ENCODE peak calls at places on chromosomes 13 and 19, in four cellular contexts. One of them, this sample, is unnamed.
A peak's percentile ranks its signal among the peaks of the same experiment; 100 is the strongest.

GRCh38 chr19:35318679-35319448 is 10.1 kb upstream of the CD22 start:
- DNase-seq in endothelial cell of umbilical vein: peak; percentile 48
- DNase-seq in IMR-90: peak; percentile 71
- DNase-seq in K562: peak; percentile 47
- DNase-seq in this sample: no peak

GRCh38 chr19:51654783-51655182 is 8.2 kb upstream of the SIGLEC14 start:
- DNase-seq in endothelial cell of umbilical vein: no peak
- DNase-seq in IMR-90: no peak
- DNase-seq in K562: peak; percentile 66
- DNase-seq in this sample: no peak

GRCh38 chr19:38674388-38675133 is 27.1 kb downstream of the ACTN4 start:
- DNase-seq in endothelial cell of umbilical vein: no peak
- DNase-seq in IMR-90: peak; percentile 49
- DNase-seq in K562: peak; percentile 56
- DNase-seq in this sample: no peak

GRCh38 chr13:112967666-112968379 is 1.2 kb upstream of the MCF2L start:
- DNase-seq in endothelial cell of umbilical vein: no peak
- DNase-seq in IMR-90: no peak
- DNase-seq in K562: no peak
- DNase-seq in this sample: no peak

GRCh38 chr19:9052894-9053293 is 34.0 kb upstream of the OR1M1 start:
- DNase-seq in endothelial cell of umbilical vein: no peak
- DNase-seq in IMR-90: no peak
- DNase-seq in K562: no peak
- DNase-seq in this sample: no peak

GRCh38 chr19:48489608-48490216 is 20.5 kb downstream of the CYTH2 start:
- DNase-seq in endothelial cell of umbilical vein: peak; percentile 65
- DNase-seq in IMR-90: peak; percentile 39
- DNase-seq in K562: peak; percentile 78
- DNase-seq in this sample: no peak

GRCh38 chr19:16588824-16589577 is 16.8 kb upstream of the SLC35E1 start:
- DNase-seq in endothelial cell of umbilical vein: no peak
- DNase-seq in IMR-90: no peak
- DNase-seq in K562: no peak
- DNase-seq in this sample: no peak

GRCh38 chr19:6091771-6092291 is 18.5 kb downstream of the RFX2 start:
- DNase-seq in endothelial cell of umbilical vein: no peak
- DNase-seq in IMR-90: peak; percentile 69
- DNase-seq in K562: no peak
- DNase-seq in this sample: no peak

GRCh38 chr13:42762251-42762650 is 19.1 kb upstream of the FAM216B start:
- DNase-seq in endothelial cell of umbilical vein: no peak
- DNase-seq in IMR-90: peak; percentile 54
- DNase-seq in K562: no peak
- DNase-seq in this sample: no peak

GRCh38 chr13:36193151-36193855 is 21.1 kb downstream of the SOHLH2 start:
- DNase-seq in endothelial cell of umbilical vein: no peak
- DNase-seq in IMR-90: no peak
- DNase-seq in K562: no peak
- DNase-seq in this sample: no peak

GRCh38 chr19:42208612-42209011 is 8.9 kb downstream of the DEDD2 start:
- DNase-seq in endothelial cell of umbilical vein: no peak
- DNase-seq in IMR-90: no peak
- DNase-seq in K562: no peak
- DNase-seq in this sample: no peak

GRCh38 chr13:51674276-51674675 is 90.0 kb downstream of the WDFY2 start:
- DNase-seq in endothelial cell of umbilical vein: no peak
- DNase-seq in IMR-90: no peak
- DNase-seq in K562: no peak
- DNase-seq in this sample: no peak

GRCh38 chr13:47337781-47338507 is 441.1 kb upstream of the HTR2A start:
- DNase-seq in endothelial cell of umbilical vein: no peak
- DNase-seq in IMR-90: peak; percentile 90
- DNase-seq in K562: no peak
- DNase-seq in this sample: no peak

GRCh38 chr13:87295636-87296035 is 375.5 kb upstream of the SLITRK5 start:
- DNase-seq in endothelial cell of umbilical vein: no peak
- DNase-seq in IMR-90: no peak
- DNase-seq in K562: no peak
- DNase-seq in this sample: no peak

GRCh38 chr19:53853707-53854106 is 14.0 kb upstream of the MYADM start:
- DNase-seq in endothelial cell of umbilical vein: no peak
- DNase-seq in IMR-90: no peak
- DNase-seq in K562: no peak
- DNase-seq in this sample: no peak

GRCh38 chr19:29841209-29841558 is 29.4 kb downstream of the CCNE1 start:
- DNase-seq in endothelial cell of umbilical vein: no peak
- DNase-seq in IMR-90: no peak
- DNase-seq in K562: no peak
- DNase-seq in this sample: no peak

GRCh38 chr13:34772881-34773280 is 169.2 kb upstream of the NBEA start:
- DNase-seq in endothelial cell of umbilical vein: no peak
- DNase-seq in IMR-90: no peak
- DNase-seq in K562: no peak
- DNase-seq in this sample: no peak

GRCh38 chr19:4600893-4601292 is 38.4 kb upstream of the TNFAIP8L1 start:
- DNase-seq in endothelial cell of umbilical vein: no peak
- DNase-seq in IMR-90: no peak
- DNase-seq in K562: no peak
- DNase-seq in this sample: no peak

GRCh38 chr13:91216928-91217700 is 130.4 kb upstream of the MIR17HG start:
- DNase-seq in endothelial cell of umbilical vein: no peak
- DNase-seq in IMR-90: no peak
- DNase-seq in K562: no peak
- DNase-seq in this sample: no peak

GRCh38 chr19:1206733-1207301 is 1.2 kb downstream of the STK11 start:
- DNase-seq in endothelial cell of umbilical vein: no peak
- DNase-seq in IMR-90: no peak
- DNase-seq in K562: no peak
- DNase-seq in this sample: no peak

GRCh38 chr13:98457053-98457452 is 119.9 kb downstream of the STK24 start:
- DNase-seq in endothelial cell of umbilical vein: no peak
- DNase-seq in IMR-90: no peak
- DNase-seq in K562: no peak
- DNase-seq in this sample: no peak

GRCh38 chr13:113145496-113145895 is 13.0 kb upstream of the PROZ start:
- DNase-seq in endothelial cell of umbilical vein: no peak
- DNase-seq in IMR-90: no peak
- DNase-seq in K562: no peak
- DNase-seq in this sample: no peak

GRCh38 chr19:37874784-37875183 is 31.6 kb downstream of the WDR87 start:
- DNase-seq in endothelial cell of umbilical vein: no peak
- DNase-seq in IMR-90: peak; percentile 59
- DNase-seq in K562: no peak
- DNase-seq in this sample: no peak

GRCh38 chr19:5654931-5655330 is 25.4 kb downstream of the MICOS13 start:
- DNase-seq in endothelial cell of umbilical vein: no peak
- DNase-seq in IMR-90: no peak
- DNase-seq in K562: no peak
- DNase-seq in this sample: no peak

GRCh38 chr13:79915386-79915785 is 425.5 kb downstream of the SPRY2 start:
- DNase-seq in endothelial cell of umbilical vein: no peak
- DNase-seq in IMR-90: no peak
- DNase-seq in K562: no peak
- DNase-seq in this sample: no peak

GRCh38 chr13:97435794-97436193 is 1.8 kb downstream of the RAP2A start:
- DNase-seq in endothelial cell of umbilical vein: peak; percentile 23
- DNase-seq in IMR-90: no peak
- DNase-seq in K562: no peak
- DNase-seq in this sample: no peak

GRCh38 chr13:48184260-48184659 is 48.7 kb upstream of the ITM2B start:
- DNase-seq in endothelial cell of umbilical vein: no peak
- DNase-seq in IMR-90: no peak
- DNase-seq in K562: no peak
- DNase-seq in this sample: no peak

GRCh38 chr13:49098771-49099512 is 121.2 kb upstream of the MLNR start:
- DNase-seq in endothelial cell of umbilical vein: peak; percentile 65
- DNase-seq in IMR-90: no peak
- DNase-seq in K562: no peak
- DNase-seq in this sample: no peak

GRCh38 chr13:40383132-40383531 is 283.3 kb downstream of the FOXO1 start:
- DNase-seq in endothelial cell of umbilical vein: no peak
- DNase-seq in IMR-90: no peak
- DNase-seq in K562: no peak
- DNase-seq in this sample: no peak

GRCh38 chr19:20640023-20640422 is 21.3 kb downstream of the ZNF626 start:
- DNase-seq in endothelial cell of umbilical vein: no peak
- DNase-seq in IMR-90: no peak
- DNase-seq in K562: no peak
- DNase-seq in this sample: no peak

GRCh38 chr13:43326100-43326499 is 302.7 kb downstream of the DNAJC15 start:
- DNase-seq in endothelial cell of umbilical vein: no peak
- DNase-seq in IMR-90: no peak
- DNase-seq in K562: no peak
- DNase-seq in this sample: no peak

GRCh38 chr19:43731854-43732253 is 16.0 kb downstream of the IRGC start:
- DNase-seq in endothelial cell of umbilical vein: no peak
- DNase-seq in IMR-90: peak; percentile 11
- DNase-seq in K562: no peak
- DNase-seq in this sample: no peak

GRCh38 chr19:29467824-29468401 is 57.9 kb upstream of the VSTM2B start:
- DNase-seq in endothelial cell of umbilical vein: no peak
- DNase-seq in IMR-90: peak; percentile 21
- DNase-seq in K562: peak; percentile 44
- DNase-seq in this sample: no peak

GRCh38 chr13:44694842-44695241 is 118.7 kb upstream of the TSC22D1 start:
- DNase-seq in endothelial cell of umbilical vein: no peak
- DNase-seq in IMR-90: no peak
- DNase-seq in K562: no peak
- DNase-seq in this sample: no peak

GRCh38 chr13:44697058-44697457 is 120.9 kb upstream of the TSC22D1 start:
- DNase-seq in endothelial cell of umbilical vein: no peak
- DNase-seq in IMR-90: no peak
- DNase-seq in K562: peak; percentile 10
- DNase-seq in this sample: no peak

GRCh38 chr13:44698076-44698475 is 121.9 kb upstream of the TSC22D1 start:
- DNase-seq in endothelial cell of umbilical vein: no peak
- DNase-seq in IMR-90: no peak
- DNase-seq in K562: no peak
- DNase-seq in this sample: no peak

GRCh38 chr13:44693156-44693826 is 117.2 kb upstream of the TSC22D1 start:
- DNase-seq in endothelial cell of umbilical vein: no peak
- DNase-seq in IMR-90: no peak
- DNase-seq in K562: no peak
- DNase-seq in this sample: no peak

GRCh38 chr13:44695520-44695919 is 119.4 kb upstream of the TSC22D1 start:
- DNase-seq in endothelial cell of umbilical vein: no peak
- DNase-seq in IMR-90: no peak
- DNase-seq in K562: no peak
- DNase-seq in this sample: no peak
- TF ChIP-seq FOS in endothelial cell of umbilical vein: no peak
- TF ChIP-seq FOS in IMR-90: no peak
- TF ChIP-seq FOS in K562: no peak
- TF ChIP-seq FOS in this sample: no peak

GRCh38 chr13:110289661-110290060 is 17.3 kb downstream of the COL4A1 start:
- DNase-seq in endothelial cell of umbilical vein: no peak
- DNase-seq in IMR-90: no peak
- DNase-seq in K562: no peak
- DNase-seq in this sample: no peak

GRCh38 chr13:110287031-110287828 is 19.7 kb downstream of the COL4A1 start:
- DNase-seq in endothelial cell of umbilical vein: no peak
- DNase-seq in IMR-90: no peak
- DNase-seq in K562: no peak
- DNase-seq in this sample: no peak

GRCh38 chr13:110290153-110290552 is 16.8 kb downstream of the COL4A1 start:
- DNase-seq in endothelial cell of umbilical vein: no peak
- DNase-seq in IMR-90: no peak
- DNase-seq in K562: no peak
- DNase-seq in this sample: no peak

GRCh38 chr13:110290811-110291210 is 16.1 kb downstream of the COL4A1 start:
- DNase-seq in endothelial cell of umbilical vein: no peak
- DNase-seq in IMR-90: no peak
- DNase-seq in K562: no peak
- DNase-seq in this sample: no peak

GRCh38 chr13:110289174-110289573 is 17.8 kb downstream of the COL4A1 start:
- DNase-seq in endothelial cell of umbilical vein: no peak
- DNase-seq in IMR-90: no peak
- DNase-seq in K562: no peak
- DNase-seq in this sample: no peak
- TF ChIP-seq FOS in endothelial cell of umbilical vein: no peak
- TF ChIP-seq FOS in IMR-90: no peak
- TF ChIP-seq FOS in K562: no peak
- TF ChIP-seq FOS in this sample: no peak

DNA sequence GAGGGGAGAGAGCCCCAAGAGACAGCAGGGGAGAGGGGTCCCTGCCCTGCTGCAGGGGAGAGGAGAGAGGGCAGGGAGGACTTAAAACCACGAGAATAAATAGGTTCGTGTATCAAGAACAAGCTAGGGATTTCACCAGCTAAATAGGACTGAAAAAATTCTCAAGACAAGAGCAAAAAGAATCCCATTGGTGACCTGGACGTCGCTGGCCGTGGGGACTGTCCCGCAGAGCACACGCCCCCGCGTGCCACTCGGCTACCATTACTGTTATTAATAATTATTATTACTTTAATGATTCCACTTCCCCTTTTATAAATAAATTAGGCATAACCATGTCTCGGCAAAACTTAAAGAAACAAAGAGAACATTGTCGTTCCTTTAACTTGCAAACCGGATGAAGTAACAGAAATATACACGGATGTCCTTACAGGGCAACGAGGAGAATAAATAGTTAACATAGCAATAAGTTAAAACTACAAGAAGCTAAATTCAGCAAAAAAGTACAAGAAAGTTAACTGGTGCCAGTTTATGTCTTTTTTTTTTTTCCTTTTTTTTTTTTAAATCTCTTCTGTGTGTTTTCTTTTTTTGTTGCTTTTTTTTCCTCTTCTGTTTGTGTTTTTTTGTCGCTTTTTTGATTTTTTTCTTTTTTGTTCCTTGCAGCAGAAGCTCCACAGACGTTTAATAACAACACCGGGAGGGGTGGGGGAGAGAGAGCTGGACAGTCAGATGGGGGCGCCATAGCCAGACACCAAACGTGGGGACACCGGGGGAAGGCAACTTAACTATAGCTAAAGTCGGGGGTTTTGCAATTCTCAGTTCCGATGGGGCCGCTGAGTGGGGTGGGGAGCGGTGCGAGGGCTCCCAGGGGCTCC is 16.7 kb downstream of the PRKCSH start:
- DNase-seq in endothelial cell of umbilical vein: no peak
- DNase-seq in IMR-90: no peak
- DNase-seq in K562: peak; percentile 56
- DNase-seq in this sample: no peak
- TF ChIP-seq FOS in endothelial cell of umbilical vein: no peak
- TF ChIP-seq FOS in IMR-90: no peak
- TF ChIP-seq FOS in K562: no peak
- TF ChIP-seq FOS in this sample: no peak

DNA sequence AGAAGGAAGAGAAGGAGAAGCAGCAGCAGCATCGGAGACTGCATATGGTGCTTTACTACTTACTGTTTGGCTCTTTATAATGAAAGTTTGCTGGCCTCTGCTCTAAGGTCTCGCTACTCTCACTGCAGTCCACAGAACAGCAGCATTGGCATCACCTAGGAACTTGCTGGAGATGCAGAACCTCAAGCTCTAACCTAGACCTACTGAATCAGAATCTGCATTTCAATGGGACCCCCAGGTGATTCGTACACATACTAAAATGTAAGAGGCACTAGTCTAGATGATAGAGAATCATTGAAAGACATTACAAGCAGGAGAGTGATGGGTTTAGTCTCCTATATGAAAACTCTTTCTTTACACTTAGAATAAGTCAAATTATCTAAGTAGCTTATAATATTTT is 270.6 kb downstream of the KLF5 start:
- DNase-seq in endothelial cell of umbilical vein: no peak
- DNase-seq in IMR-90: no peak
- DNase-seq in K562: no peak
- DNase-seq in this sample: no peak
- TF ChIP-seq FOS in endothelial cell of umbilical vein: no peak
- TF ChIP-seq FOS in IMR-90: no peak
- TF ChIP-seq FOS in K562: no peak
- TF ChIP-seq FOS in this sample: no peak